ENCODE peak calls at places on chromosomes 3 and 15, in ten cellular contexts. V is amygdala, E is tibial nerve, M is T-helper 1 cell, B is GOT3, L is RWPE1, W is progenitor cell of endocrine pancreas, Y is NCI-H526 treated with DMSO at 0.1 percent for 48 hours, N is putamen, Z is bronchial epithelial cell. U is an unnamed sample.

GRCh38 chr3:126956361-126956760 is 26.6 kb upstream of the PLXNA1 start:
- DNase-seq in V (no peak), E (no peak), M (no peak), B (no peak), L (no peak), W (no peak), Y (no peak), N (no peak), Z (peak; percentile 64), U (no peak)

GRCh38 chr3:49013738-49014660 is 4.4 kb downstream of the DALRD3 start:
- DNase-seq in V (no peak), E (no peak), M (peak; percentile 32), B (no peak), L (no peak), W (peak; percentile 56), Y (peak; percentile 19), N (no peak), Z (peak; percentile 43), U (no peak)

GRCh38 chr3:149363053-149363452 is 14.4 kb downstream of the TM4SF1 start:
- DNase-seq in V (no peak), E (no peak), M (no peak), B (no peak), L (no peak), W (no peak), Y (no peak), N (no peak), Z (peak; percentile 70), U (no peak)

GRCh38 chr3:59185586-59186381 is 136.0 kb upstream of the CFAP20DC start:
- DNase-seq in V (no peak), E (no peak), M (no peak), B (no peak), L (peak; percentile 1), W (no peak), Y (no peak), N (no peak), Z (peak; percentile 63), U (no peak)

GRCh38 chr3:134993011-134993410 is 198.0 kb downstream of the EPHB1 start:
- DNase-seq in V (no peak), E (no peak), M (no peak), B (no peak), L (no peak), W (no peak), Y (no peak), N (no peak), Z (no peak), U (no peak)

GRCh38 chr3:42220436-42220835 is 45.5 kb downstream of the CCK start:
- DNase-seq in V (no peak), E (no peak), M (no peak), B (no peak), L (no peak), W (no peak), Y (no peak), N (no peak), Z (no peak), U (no peak)

GRCh38 chr15:74955796-74956647 is 550 bp downstream of the RPP25 start:
- DNase-seq in V (peak; percentile 51), E (peak; percentile 71), M (peak; percentile 49), B (no peak), L (peak; percentile 59), W (peak; percentile 59), Y (peak; percentile 70), N (peak; percentile 34), Z (no peak), U (peak; percentile 71)

GRCh38 chr15:42056934-42057743 is 36.3 kb upstream of the PLA2G4E start:
- DNase-seq in V (peak; percentile 31), E (peak; percentile 23), M (peak; percentile 31), B (peak; percentile 22), L (peak; percentile 98), W (peak; percentile 77), Y (peak; percentile 58), N (peak; percentile 54), Z (peak; percentile 100), U (peak; percentile 83)

GRCh38 chr15:77568014-77568959 is 64.4 kb downstream of the LINGO1 start:
- DNase-seq in V (peak; percentile 23), E (no peak), M (no peak), B (no peak), L (no peak), W (no peak), Y (peak; percentile 28), N (no peak), Z (no peak), U (no peak)

GRCh38 chr3:112814256-112814655 is 32.4 kb downstream of the CD200R1L start:
- DNase-seq in V (no peak), E (peak; percentile 7), M (no peak), B (no peak), L (peak; percentile 45), W (no peak), Y (no peak), N (peak; percentile 9), Z (peak; percentile 74), U (peak; percentile 24)

GRCh38 chr3:72969766-72970165 is 26.8 kb upstream of the PPP4R2 start:
- DNase-seq in V (no peak), E (no peak), M (no peak), B (no peak), L (no peak), W (no peak), Y (no peak), N (no peak), Z (no peak), U (no peak)

GRCh38 chr3:46854543-46854942 is 8.7 kb downstream of the MYL3 start:
- DNase-seq in V (no peak), E (no peak), M (no peak), B (no peak), L (no peak), W (no peak), Y (no peak), N (no peak), Z (no peak), U (no peak)

GRCh38 chr3:125116311-125117069 is 60.7 kb upstream of the HEG1 start:
- DNase-seq in V (no peak), E (no peak), M (no peak), B (no peak), L (peak; percentile 47), W (no peak), Y (no peak), N (no peak), Z (peak; percentile 72), U (no peak)

GRCh38 chr3:116199063-116199462 is 246.2 kb downstream of the LSAMP start:
- DNase-seq in V (no peak), E (no peak), M (no peak), B (no peak), L (no peak), W (no peak), Y (no peak), N (no peak), Z (no peak), U (no peak)

GRCh38 chr3:133856316-133856715 is 39.4 kb downstream of the RAB6B start:
- DNase-seq in V (no peak), E (no peak), M (no peak), B (no peak), L (no peak), W (no peak), Y (no peak), N (no peak), Z (no peak), U (no peak)